ENCODE peak calls at places on chromosomes 5 and 9, in nine cellular contexts. M, H, Z, T, X, S, D, P and R are unnamed samples.

GRCh38 chr5:171865431-171865830 is 79.8 kb downstream of the SMIM23 start:
- DNase-seq in M (no peak), H (no peak), Z (no peak), T (no peak), X (no peak), S (no peak), D (no peak), P (no peak), R (no peak)

GRCh38 chr9:83167126-83167525 is 104.2 kb upstream of the RASEF start:
- DNase-seq in M (no peak), H (no peak), Z (no peak), T (no peak), X (no peak), S (no peak), D (no peak), P (no peak), R (no peak)

GRCh38 chr5:122164070-122164435 is 34.7 kb downstream of the ZNF474 start:
- DNase-seq in M (no peak), H (no peak), Z (no peak), T (no peak), X (no peak), S (no peak), D (no peak), P (no peak), R (no peak)

GRCh38 chr5:64384761-64385160 is 121.1 kb upstream of the RGS7BP start:
- DNase-seq in M (peak; percentile 47), H (peak; percentile 1), Z (peak; percentile 24), T (no peak), X (peak; percentile 35), S (no peak), D (peak; percentile 0), P (no peak), R (peak; percentile 1)

GRCh38 chr9:135214706-135215105 is 127.2 kb downstream of the OLFM1 start:
- DNase-seq in M (no peak), H (no peak), Z (no peak), T (no peak), X (no peak), S (no peak), D (no peak), P (no peak), R (no peak)

GRCh38 chr5:32029291-32029690 is 144.8 kb downstream of the GOLPH3 start:
- DNase-seq in M (no peak), H (no peak), Z (no peak), T (no peak), X (no peak), S (no peak), D (no peak), P (no peak), R (peak; percentile 68)

GRCh38 chr5:106415541-106415940 is 1255.2 kb downstream of the EFNA5 start:
- DNase-seq in M (peak; percentile 81), H (peak; percentile 30), Z (peak; percentile 86), T (no peak), X (no peak), S (no peak), D (no peak), P (no peak), R (peak; percentile 95)

GRCh38 chr9:123377211-123377971 is 21.4 kb downstream of the CRB2 start:
- DNase-seq in M (no peak), H (no peak), Z (no peak), T (no peak), X (no peak), S (no peak), D (no peak), P (no peak), R (no peak)

GRCh38 chr5:123670981-123671557 is 159.1 kb downstream of the CSNK1G3 start:
- DNase-seq in M (peak; percentile 31), H (peak; percentile 22), Z (peak; percentile 41), T (no peak), X (peak; percentile 48), S (peak; percentile 32), D (no peak), P (peak; percentile 27), R (peak; percentile 66)

GRCh38 chr5:157219491-157220271 is 39.0 kb downstream of the ITK start:
- DNase-seq in M (no peak), H (no peak), Z (no peak), T (no peak), X (no peak), S (no peak), D (no peak), P (no peak), R (no peak)

GRCh38 chr9:131860430-131860829 is 120.6 kb upstream of the RAPGEF1 start:
- DNase-seq in M (no peak), H (no peak), Z (no peak), T (no peak), X (no peak), S (no peak), D (no peak), P (no peak), R (no peak)